ENCODE peak calls at places on chromosome 17, in four cellular contexts. U is nephron progenitor cell, Z is thoracic aorta, F is Panc1. I is an unnamed sample.

GRCh38 chr17:6558932-6559752 is 2.8 kb upstream of the PITPNM3 start:
- DNase-seq in U (no peak), Z (no peak), F (no peak), I (no peak)

GRCh38 chr17:44235583-44235936 is 16.1 kb upstream of the UBTF start:
- DNase-seq in U (no peak), Z (no peak), F (peak), I (no peak)

GRCh38 chr17:69500911-69501429 is 86.5 kb downstream of the MAP2K6 start:
- DNase-seq in U (no peak), Z (no peak), F (no peak), I (no peak)

GRCh38 chr17:37213927-37214326 is 161.9 kb upstream of the C17orf78 start:
- DNase-seq in U (no peak), Z (no peak), F (no peak), I (no peak)

GRCh38 chr17:57663326-57664070 is 81.6 kb downstream of the CCDC182 start:
- DNase-seq in U (no peak), Z (no peak), F (no peak), I (no peak)

GRCh38 chr17:74202879-74203432 is 522 bp upstream of the RPL38 start:
- DNase-seq in U (no peak), Z (no peak), F (no peak), I (no peak)

GRCh38 chr17:82837586-82838320 is 2.1 kb downstream of the ZNF750 start:
- DNase-seq in U (no peak), Z (no peak), F (no peak), I (no peak)

GRCh38 chr17:49050611-49051010 is 53.4 kb downstream of the IGF2BP1 start:
- DNase-seq in U (no peak), Z (no peak), F (no peak), I (no peak)

GRCh38 chr17:65198653-65199382 is 61.6 kb downstream of the RGS9 start:
- DNase-seq in U (peak), Z (no peak), F (peak), I (no peak)

GRCh38 chr17:52084176-52084575 is 74.3 kb downstream of the CA10 start:
- DNase-seq in U (no peak), Z (no peak), F (no peak), I (no peak)

DNA sequence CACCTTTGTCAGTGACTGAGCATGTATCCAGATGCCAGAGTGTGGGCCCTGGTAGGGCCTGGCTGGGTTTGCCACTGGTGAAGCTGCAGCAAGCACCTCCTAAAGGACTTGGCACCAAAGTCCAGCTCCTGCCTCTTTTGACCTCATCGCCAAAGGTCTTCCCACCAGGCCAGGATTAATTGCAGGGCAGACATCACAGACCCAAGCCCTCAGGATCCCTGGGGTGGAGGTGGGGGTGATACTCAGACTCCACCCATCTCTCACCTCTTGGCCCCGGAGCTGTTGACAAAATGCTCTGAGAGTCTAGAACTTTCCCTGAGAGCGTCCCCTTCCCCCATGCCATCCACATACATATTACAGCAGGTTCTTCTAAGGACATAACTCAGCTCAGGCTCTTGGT is 4.6 kb downstream of the WNT3 start:
- DNase-seq in U (no peak), Z (no peak), F (no peak), I (no peak)
- TF ChIP-seq CTCF in U (no peak), Z (no peak), F (no peak), I (no peak)

GRCh38 chr17:8803531-8804416 is 4.6 kb upstream of the MFSD6L start:
- DNase-seq in U (peak), Z (no peak), F (no peak), I (no peak)
- TF ChIP-seq CTCF in U (no peak), Z (no peak), F (no peak), I (no peak)

GRCh38 chr17:33106525-33107162 is 115.0 kb downstream of the SPACA3 start:
- DNase-seq in U (no peak), Z (no peak), F (no peak), I (no peak)
- TF ChIP-seq CTCF in U (no peak), Z (no peak), F (no peak), I (no peak)

GRCh38 chr17:2724783-2725164 is 13.2 kb upstream of the CLUH start:
- DNase-seq in U (peak), Z (no peak), F (no peak), I (peak)
- TF ChIP-seq CTCF in U (no peak), Z (no peak), F (no peak), I (no peak)

DNA sequence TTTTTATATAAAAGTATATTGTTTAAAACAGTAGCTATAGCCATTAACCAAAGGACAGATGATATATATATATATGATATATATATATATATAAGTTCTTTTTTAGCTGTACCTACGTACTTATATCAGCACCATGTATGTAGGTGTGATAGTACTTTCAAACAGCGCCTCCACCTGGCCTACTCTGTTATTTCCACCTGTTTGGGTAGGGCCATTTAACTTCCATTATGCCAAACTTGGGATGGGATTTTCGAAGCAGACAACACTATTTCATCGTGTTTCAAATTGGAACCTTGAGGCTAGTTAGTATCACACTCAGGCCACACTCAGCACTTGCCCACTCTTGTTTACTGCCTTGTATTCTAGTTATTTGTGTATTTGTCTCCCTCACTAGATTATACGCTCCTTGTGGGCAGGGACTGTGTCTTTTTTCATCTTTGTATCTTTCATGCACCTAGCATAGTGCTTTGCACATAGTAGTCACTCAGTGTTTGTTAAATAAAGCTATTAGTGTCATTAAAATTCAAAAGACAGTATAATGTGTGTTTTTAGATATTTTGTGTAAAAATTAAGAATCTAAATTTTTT is 11.8 kb upstream of the CLTC start:
- DNase-seq in U (peak), Z (no peak), F (no peak), I (peak)
- TF ChIP-seq CTCF in U (no peak), Z (no peak), F (peak), I (peak)

GRCh38 chr17:33290156-33290697 is 2.9 kb downstream of the ASIC2 start:
- DNase-seq in U (no peak), Z (no peak), F (no peak), I (no peak)

GRCh38 chr17:33292184-33292980 is 713 bp downstream of the ASIC2 start:
- DNase-seq in U (peak), Z (no peak), F (no peak), I (peak)

GRCh38 chr17:33292981-33293867 is at the start of gene ASIC2:
- DNase-seq in U (peak), Z (no peak), F (no peak), I (peak)

GRCh38 chr17:33288954-33289353 is 4.1 kb downstream of the ASIC2 start:
- DNase-seq in U (no peak), Z (no peak), F (no peak), I (no peak)

GRCh38 chr17:33291248-33292183 is 1.6 kb downstream of the ASIC2 start:
- DNase-seq in U (peak), Z (no peak), F (no peak), I (peak)
- TF ChIP-seq CTCF in U (no peak), Z (no peak), F (peak), I (no peak)

GRCh38 chr17:2335726-2336214 is 487 bp downstream of the TSR1 start:
- DNase-seq in U (peak), Z (no peak), F (no peak), I (no peak)

GRCh38 chr17:2331303-2331702 is 5.0 kb downstream of the TSR1 start:
- DNase-seq in U (no peak), Z (no peak), F (no peak), I (no peak)

GRCh38 chr17:2337811-2338657 is 733 bp downstream of the SGSM2 start:
- DNase-seq in U (peak), Z (no peak), F (no peak), I (peak)

GRCh38 chr17:2337152-2337810 is at the start of gene SGSM2:
- DNase-seq in U (peak), Z (no peak), F (no peak), I (peak)

DNA sequence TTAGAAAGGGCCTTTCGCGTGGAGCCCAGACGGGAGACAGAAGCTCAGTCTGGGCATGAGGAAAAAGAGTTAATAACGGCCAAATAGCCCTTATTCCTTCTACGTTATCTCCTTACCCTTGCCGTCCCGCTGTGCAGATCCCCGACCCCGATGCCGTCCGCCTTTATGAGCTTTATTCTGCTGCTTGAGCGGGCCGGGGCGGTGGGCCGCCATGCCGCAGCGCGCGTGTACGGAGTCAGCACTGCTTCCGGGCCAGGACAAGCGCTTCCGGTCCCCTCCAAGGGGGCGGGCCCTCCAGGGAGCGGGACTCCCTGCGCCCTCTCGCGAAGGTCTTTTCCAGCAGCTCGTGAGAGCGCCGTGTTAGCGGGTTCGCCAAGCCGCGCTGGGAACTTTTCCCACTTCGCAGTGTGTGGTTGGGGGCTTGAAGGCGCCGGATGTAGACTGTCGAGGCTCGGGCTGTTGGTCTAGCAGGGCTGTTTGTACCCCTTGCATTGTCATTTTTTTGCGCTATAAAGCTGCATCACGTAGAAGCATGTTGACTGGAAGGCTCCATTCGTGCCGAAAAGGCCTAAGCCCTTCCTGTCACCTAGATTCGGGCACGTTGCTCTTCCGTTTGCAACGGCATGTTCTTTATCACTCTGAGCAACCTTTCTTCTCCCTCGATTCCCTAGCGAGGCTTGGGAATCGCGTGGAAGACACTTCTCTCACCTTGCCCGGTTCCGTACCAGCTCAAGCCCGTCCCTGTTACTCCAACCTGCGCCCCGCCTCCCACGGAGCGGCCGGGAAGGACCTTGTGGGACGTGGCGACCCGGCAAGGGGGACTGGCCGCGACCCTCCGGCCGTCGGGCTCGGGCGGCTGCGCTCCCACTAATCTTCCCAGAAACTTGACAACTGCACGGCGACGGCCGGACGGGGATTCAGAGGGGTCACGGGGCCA is at the start of gene TSR1:
- DNase-seq in U (peak), Z (peak), F (peak), I (peak)
- TF ChIP-seq CTCF in U (no peak), Z (peak), F (no peak), I (no peak)

GRCh38 chr17:75552425-75552824 is 26.9 kb downstream of the LLGL2 start:
- DNase-seq in U (no peak), Z (no peak), F (no peak), I (no peak)

GRCh38 chr17:75551276-75551675 is 25.8 kb downstream of the LLGL2 start:
- DNase-seq in U (no peak), Z (no peak), F (no peak), I (no peak)

GRCh38 chr17:75555679-75556153 is 30.2 kb downstream of the LLGL2 start:
- DNase-seq in U (no peak), Z (no peak), F (no peak), I (no peak)

GRCh38 chr17:75553553-75554110 is 28.1 kb downstream of the LLGL2 start:
- DNase-seq in U (no peak), Z (no peak), F (no peak), I (no peak)

GRCh38 chr17:75552847-75553552 is 27.5 kb downstream of the LLGL2 start:
- DNase-seq in U (peak), Z (no peak), F (no peak), I (no peak)
- TF ChIP-seq CTCF in U (no peak), Z (no peak), F (no peak), I (no peak)

GRCh38 chr17:45649796-45650195 is 134.3 kb upstream of the CRHR1 start:
- DNase-seq in U (no peak), Z (no peak), F (no peak), I (no peak)

GRCh38 chr17:45645330-45645729 is 138.8 kb upstream of the CRHR1 start:
- DNase-seq in U (no peak), Z (no peak), F (no peak), I (no peak)

GRCh38 chr17:45643591-45643990 is 140.5 kb upstream of the CRHR1 start:
- DNase-seq in U (no peak), Z (no peak), F (no peak), I (no peak)

GRCh38 chr17:45648642-45649041 is 135.5 kb upstream of the CRHR1 start:
- DNase-seq in U (peak), Z (no peak), F (no peak), I (no peak)

DNA sequence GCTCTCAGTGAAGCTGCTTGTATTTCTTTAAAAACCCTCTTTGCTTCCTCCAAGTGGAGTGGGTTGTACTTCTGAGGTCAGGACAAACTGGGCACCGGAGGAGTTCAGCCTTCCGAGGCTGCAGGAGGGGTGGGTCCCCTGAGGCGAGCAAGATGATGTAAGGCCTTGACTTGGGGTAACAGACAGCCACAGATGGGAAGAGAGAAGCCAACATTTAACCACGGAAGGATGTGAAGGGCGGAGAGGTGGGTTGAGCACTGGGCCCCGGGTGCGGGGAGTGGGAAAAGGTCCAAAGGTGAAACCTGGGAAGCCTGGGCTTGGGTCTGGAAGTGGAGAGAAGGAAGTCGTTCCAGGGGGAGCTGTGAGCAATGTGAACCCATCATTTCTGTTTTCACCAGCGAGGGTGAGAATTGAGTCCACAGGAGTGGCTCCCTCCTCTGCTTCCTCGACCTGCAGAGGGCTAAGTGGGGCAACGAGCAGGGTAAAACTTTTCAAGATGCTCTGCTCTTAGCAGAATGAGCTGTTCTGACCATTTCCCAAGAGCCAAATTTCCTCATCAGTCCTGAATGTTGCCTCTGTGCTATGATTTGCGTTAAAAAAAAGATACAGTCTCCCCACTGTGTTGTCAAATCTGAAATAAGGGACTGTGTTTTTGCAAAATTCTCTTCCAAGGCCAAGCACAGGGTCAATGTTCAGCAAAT is 137.7 kb upstream of the CRHR1 start:
- DNase-seq in U (no peak), Z (no peak), F (no peak), I (no peak)
- TF ChIP-seq CTCF in U (no peak), Z (no peak), F (no peak), I (no peak)

DNA sequence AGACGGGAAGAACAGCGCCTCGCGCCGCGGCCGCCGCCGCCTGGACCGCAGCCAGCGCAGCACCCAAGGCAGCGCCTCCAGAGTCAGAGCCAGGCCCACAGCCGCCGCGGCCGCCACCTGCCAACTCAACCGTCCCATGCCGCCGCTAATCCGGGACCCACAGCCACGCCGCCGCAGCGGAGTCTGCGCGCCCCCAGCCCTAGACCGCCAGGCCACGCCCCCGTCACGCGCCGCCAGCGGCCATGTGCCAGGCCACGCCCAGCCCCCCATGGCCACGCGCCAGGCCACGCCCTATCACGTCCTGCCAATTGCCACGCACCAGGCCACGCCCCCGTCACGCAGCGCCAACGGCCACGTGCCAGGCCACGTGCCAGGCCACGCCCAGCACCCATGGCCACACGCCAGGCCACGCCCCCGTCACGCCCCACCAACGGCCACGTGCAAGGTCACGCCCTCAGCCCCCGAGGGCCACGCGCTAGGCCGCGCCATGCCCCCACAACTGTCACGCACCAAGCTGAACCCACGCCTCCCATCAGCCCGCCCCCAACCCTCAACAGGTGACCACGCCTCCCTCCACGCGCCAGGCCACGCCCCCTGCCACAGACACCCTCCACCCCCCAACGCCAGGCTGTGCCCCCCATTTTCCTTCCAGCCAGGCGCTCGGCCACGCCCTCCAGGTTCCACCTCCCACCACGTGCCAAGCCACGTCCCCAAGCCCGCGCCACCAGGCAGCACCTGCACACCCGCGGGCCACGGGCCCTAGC is at the start of gene PLD6:
- DNase-seq in U (no peak), Z (no peak), F (peak), I (no peak)
- TF ChIP-seq CTCF in U (no peak), Z (no peak), F (no peak), I (no peak)

I was measured in glutamatergic neuron.